ENCODE peak calls at places on chromosomes 13 and 19, in four cellular contexts. One of them, this sample, is unnamed.

GRCh38 chr13:97474581-97474980 is 40.6 kb downstream of the RAP2A start:
- DNase-seq in breast epithelium: no peak
- DNase-seq in mesendoderm: no peak
- DNase-seq in psoas muscle: no peak
- DNase-seq in this sample: no peak

GRCh38 chr13:65555973-65556372 is 1674.2 kb downstream of the PCDH9 start:
- DNase-seq in breast epithelium: no peak
- DNase-seq in mesendoderm: no peak
- DNase-seq in psoas muscle: no peak
- DNase-seq in this sample: no peak

GRCh38 chr13:102138635-102139225 is 263.1 kb downstream of the FGF14 start:
- DNase-seq in breast epithelium: no peak
- DNase-seq in mesendoderm: no peak
- DNase-seq in psoas muscle: no peak
- DNase-seq in this sample: no peak

GRCh38 chr13:43572601-43573360 is 214.0 kb downstream of the ENOX1 start:
- DNase-seq in breast epithelium: no peak
- DNase-seq in mesendoderm: peak
- DNase-seq in psoas muscle: no peak
- DNase-seq in this sample: no peak

GRCh38 chr13:40087021-40088002 is 431.9 kb downstream of the COG6 start:
- DNase-seq in breast epithelium: peak
- DNase-seq in mesendoderm: no peak
- DNase-seq in psoas muscle: no peak
- DNase-seq in this sample: peak

GRCh38 chr19:4847190-4847973 is 15.9 kb upstream of the TICAM1 start:
- DNase-seq in breast epithelium: no peak
- DNase-seq in mesendoderm: no peak
- DNase-seq in psoas muscle: no peak
- DNase-seq in this sample: no peak

GRCh38 chr19:39112338-39112890 is 13.2 kb upstream of the PAK4 start:
- DNase-seq in breast epithelium: peak
- DNase-seq in mesendoderm: no peak
- DNase-seq in psoas muscle: peak
- DNase-seq in this sample: no peak

GRCh38 chr13:98584668-98585397 is 7.9 kb upstream of the STK24 start:
- DNase-seq in breast epithelium: no peak
- DNase-seq in mesendoderm: no peak
- DNase-seq in psoas muscle: no peak
- DNase-seq in this sample: no peak

GRCh38 chr13:107079423-107080099 is 511.6 kb upstream of the ARGLU1 start:
- DNase-seq in breast epithelium: no peak
- DNase-seq in mesendoderm: no peak
- DNase-seq in psoas muscle: no peak
- DNase-seq in this sample: no peak

GRCh38 chr13:27977476-27978300 is 8.6 kb upstream of the CDX2 start:
- DNase-seq in breast epithelium: no peak
- DNase-seq in mesendoderm: peak
- DNase-seq in psoas muscle: no peak
- DNase-seq in this sample: peak

GRCh38 chr19:37979547-37980082 is 72.6 kb downstream of the SIPA1L3 start:
- DNase-seq in breast epithelium: peak
- DNase-seq in mesendoderm: no peak
- DNase-seq in psoas muscle: no peak
- DNase-seq in this sample: no peak

DNA sequence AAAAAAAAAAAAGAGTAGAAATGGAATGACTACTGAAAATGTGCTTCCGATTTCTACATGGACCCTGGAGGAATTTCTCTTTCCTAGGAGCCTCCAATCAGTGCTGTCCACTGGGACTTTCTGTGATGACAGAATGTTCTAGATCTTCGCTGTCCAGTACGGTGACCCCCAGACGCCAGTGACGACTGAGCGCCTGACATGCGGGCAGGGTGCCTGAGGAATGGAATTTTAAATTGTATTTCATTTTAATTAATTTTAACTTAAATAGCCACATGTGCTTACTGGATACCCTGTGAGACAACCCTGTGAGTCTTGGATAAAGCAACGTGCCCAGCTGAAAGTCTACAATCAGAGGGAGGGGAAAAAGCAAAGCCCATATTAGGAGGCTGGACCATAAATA is 4.1 kb upstream of the TLE6 start:
- DNase-seq in breast epithelium: no peak
- DNase-seq in mesendoderm: no peak
- DNase-seq in psoas muscle: no peak
- DNase-seq in this sample: no peak
- H3K27ac ChIP-seq in breast epithelium: peak
- H3K27ac ChIP-seq in mesendoderm: no peak
- H3K27ac ChIP-seq in psoas muscle: peak
- H3K27ac ChIP-seq in this sample: no peak

DNA sequence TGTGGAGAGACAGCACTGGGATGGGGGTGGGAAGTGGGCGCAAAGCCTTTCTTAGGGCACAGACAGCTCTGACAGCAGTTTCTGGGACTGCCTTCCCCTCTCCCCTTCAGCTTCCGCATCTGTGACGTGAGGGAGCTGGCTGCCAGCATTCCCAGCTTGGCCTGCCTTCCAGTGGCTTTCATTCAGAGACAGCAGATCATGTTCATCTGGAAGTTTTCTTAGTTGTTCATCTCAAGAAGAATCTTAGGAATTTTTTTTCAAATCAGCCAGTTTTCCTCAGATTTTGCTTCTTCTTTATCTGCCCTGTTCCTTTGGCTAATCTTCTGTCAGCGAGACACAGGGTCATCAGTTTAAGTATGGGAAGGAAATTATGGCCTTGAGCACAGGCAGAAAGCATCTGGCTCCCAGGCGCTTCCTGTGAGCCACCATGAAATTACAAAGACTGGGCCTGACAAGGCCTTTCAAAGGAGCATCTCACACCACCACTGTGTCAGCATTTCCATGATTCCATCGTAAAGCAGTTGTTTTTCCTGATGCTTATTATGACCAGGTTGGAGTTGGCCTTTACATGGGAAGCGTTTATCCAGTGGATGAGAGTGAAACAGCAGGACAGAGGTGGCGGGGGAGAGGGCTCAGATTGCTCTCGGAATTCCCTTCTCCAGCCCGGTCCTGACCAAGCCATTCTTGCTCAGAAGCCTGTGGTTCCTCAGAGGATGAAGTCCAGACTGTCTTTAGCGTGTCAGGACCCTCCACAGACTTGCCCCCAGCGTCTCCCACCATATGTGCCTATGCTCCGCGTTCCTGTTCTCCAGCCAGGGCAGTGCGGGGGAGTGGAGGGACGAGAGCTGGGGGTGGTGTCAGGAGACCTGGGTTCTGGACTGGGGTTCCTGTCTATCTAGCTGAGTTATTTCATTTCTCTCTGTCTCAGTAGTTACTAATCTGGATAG is 43.6 kb downstream of the ARHGAP35 start:
- DNase-seq in breast epithelium: no peak
- DNase-seq in mesendoderm: peak
- DNase-seq in psoas muscle: peak
- DNase-seq in this sample: peak
- H3K27ac ChIP-seq in breast epithelium: peak
- H3K27ac ChIP-seq in mesendoderm: no peak
- H3K27ac ChIP-seq in psoas muscle: peak
- H3K27ac ChIP-seq in this sample: peak

DNA sequence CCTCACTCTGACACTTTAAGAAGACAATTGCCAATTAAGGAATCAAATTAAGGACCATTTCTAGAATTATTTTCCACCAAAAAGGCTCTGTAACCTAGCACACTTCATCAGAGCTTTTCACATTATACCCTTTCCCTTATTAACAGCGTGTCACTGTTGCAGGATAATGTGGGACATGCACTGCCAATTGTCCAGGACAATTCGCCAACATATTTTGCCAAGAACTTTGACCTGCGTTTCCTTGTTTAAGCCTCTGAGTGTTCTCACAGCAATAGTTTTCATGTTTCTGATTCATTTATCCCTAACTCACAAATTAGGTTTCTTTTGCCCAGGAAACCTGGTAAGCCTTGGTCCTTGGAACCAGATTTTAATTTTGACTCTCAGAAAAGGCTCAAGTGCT is 13.3 kb downstream of the COL4A1 start:
- DNase-seq in breast epithelium: no peak
- DNase-seq in mesendoderm: no peak
- DNase-seq in psoas muscle: no peak
- DNase-seq in this sample: no peak
- H3K27ac ChIP-seq in breast epithelium: no peak
- H3K27ac ChIP-seq in mesendoderm: no peak
- H3K27ac ChIP-seq in psoas muscle: no peak
- H3K27ac ChIP-seq in this sample: no peak

DNA sequence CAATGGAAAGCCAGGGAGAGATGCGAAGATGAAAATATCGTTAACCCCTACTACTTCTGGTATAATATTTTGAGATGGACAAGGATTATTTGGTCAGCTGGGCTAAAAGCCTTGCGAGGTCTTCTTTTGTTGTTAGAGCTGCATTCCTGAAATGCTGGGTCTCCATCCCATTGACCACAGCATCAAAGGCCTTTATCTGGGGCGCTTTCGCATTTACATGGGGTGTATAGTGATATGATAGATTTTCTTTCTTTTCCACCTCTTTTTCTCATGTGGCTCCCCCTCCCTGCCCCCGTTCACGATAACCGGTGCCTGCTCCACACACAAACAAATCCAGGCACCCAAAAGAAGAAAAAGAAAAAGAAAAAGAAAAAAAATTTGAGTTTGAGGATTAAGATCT is 77.5 kb downstream of the ZNF536 start:
- DNase-seq in breast epithelium: no peak
- DNase-seq in mesendoderm: peak
- DNase-seq in psoas muscle: no peak
- DNase-seq in this sample: no peak
- H3K27ac ChIP-seq in breast epithelium: no peak
- H3K27ac ChIP-seq in mesendoderm: no peak
- H3K27ac ChIP-seq in psoas muscle: peak
- H3K27ac ChIP-seq in this sample: peak

GRCh38 chr19:8180018-8180417 is 29.2 kb upstream of the CERS4 start:
- DNase-seq in breast epithelium: no peak
- DNase-seq in mesendoderm: no peak
- DNase-seq in psoas muscle: no peak
- DNase-seq in this sample: no peak
- H3K27ac ChIP-seq in breast epithelium: no peak
- H3K27ac ChIP-seq in mesendoderm: no peak
- H3K27ac ChIP-seq in psoas muscle: no peak
- H3K27ac ChIP-seq in this sample: no peak

DNA sequence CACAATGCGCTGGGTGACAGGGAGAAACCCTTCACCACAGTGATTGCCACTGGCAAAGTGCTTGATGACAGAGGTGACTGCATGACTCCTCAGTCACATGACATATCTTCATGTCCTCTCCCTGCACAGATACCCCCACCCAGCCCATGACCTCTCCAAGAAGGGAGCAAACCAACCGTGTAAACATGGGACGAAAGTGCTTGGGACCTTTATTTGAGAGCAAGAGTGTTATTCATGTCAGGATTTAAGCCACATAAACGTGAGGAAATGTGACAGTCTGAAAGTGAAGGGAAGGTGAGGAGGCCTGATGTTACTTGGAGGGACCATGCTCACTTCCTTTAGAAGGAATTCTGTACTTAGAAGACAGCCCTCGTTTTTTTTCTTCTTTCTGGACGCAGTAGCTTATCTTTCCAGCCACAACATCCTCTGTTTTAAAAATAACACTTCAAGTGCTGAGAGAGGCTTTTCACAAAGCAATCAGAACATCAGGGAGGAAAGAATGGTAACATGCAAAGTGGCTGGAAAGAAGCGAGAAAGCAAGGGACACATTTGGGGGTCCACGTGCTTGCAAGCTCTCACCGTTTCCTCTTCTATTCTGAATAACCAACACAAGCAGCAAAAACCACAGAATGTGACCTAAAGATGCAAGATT is 35.6 kb downstream of the EPS15L1 start:
- DNase-seq in breast epithelium: no peak
- DNase-seq in mesendoderm: no peak
- DNase-seq in psoas muscle: no peak
- DNase-seq in this sample: no peak
- H3K27ac ChIP-seq in breast epithelium: peak
- H3K27ac ChIP-seq in mesendoderm: no peak
- H3K27ac ChIP-seq in psoas muscle: peak
- H3K27ac ChIP-seq in this sample: no peak

DNA sequence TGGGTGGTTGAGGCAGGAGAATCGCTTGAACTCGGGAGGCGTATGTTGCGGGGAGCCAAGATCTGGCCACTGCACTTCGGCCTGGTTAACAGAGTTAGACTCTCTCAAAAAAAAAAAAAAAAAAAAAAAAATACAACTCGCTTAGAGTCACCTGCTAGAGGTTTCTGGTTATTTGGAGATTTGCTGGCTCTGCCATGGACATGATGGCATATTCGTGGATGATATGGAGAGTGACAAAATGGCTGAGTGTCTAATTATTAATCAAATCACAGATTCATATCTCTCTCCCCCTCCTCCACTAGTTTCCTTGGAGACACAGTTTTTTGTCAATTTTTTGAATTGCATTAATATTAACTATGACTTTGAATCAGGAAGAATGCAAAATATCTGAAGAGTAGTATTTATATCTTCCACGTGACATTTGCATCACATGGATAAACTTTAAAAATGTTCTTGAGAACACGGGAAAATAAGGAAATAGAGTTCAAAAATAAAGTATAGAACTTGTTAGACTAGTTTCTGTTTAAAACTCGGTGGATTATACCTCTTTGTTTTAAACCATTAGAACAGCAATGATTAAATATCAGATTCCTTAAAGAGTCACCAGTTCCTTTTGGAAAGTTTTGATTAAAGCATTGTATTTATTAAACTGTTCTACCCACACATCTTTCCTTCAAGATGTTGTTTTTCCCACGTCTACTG is 47.9 kb downstream of the KLF5 start:
- DNase-seq in breast epithelium: no peak
- DNase-seq in mesendoderm: no peak
- DNase-seq in psoas muscle: no peak
- DNase-seq in this sample: no peak
- H3K27ac ChIP-seq in breast epithelium: no peak
- H3K27ac ChIP-seq in mesendoderm: no peak
- H3K27ac ChIP-seq in psoas muscle: no peak
- H3K27ac ChIP-seq in this sample: no peak

GRCh38 chr19:18029617-18030338 is 21.8 kb downstream of the ARRDC2 start:
- DNase-seq in breast epithelium: peak
- DNase-seq in mesendoderm: no peak
- DNase-seq in psoas muscle: peak
- DNase-seq in this sample: no peak
- H3K27ac ChIP-seq in breast epithelium: peak
- H3K27ac ChIP-seq in mesendoderm: no peak
- H3K27ac ChIP-seq in psoas muscle: peak
- H3K27ac ChIP-seq in this sample: no peak

DNA sequence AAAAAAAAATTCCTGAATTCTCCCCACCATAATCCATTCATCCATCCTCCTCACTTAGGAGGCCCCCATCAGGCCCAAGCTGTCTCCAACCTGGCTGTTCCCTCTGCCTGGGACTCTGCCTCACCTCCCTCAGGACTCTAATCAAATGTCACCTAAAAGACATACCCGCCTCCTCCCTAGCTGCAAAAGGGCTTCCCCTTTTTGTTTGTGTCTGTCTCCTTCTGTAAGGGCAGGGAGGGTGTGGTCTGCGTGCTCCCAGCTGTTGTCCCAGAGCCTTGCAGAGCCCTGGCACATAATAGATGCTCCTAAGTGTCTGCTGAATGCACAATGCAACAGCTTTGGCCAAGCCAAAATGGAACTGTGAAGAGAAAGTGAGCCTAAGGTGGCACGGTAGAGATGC is 4.4 kb downstream of the TRIR start:
- DNase-seq in breast epithelium: no peak
- DNase-seq in mesendoderm: no peak
- DNase-seq in psoas muscle: no peak
- DNase-seq in this sample: peak
- H3K27ac ChIP-seq in breast epithelium: no peak
- H3K27ac ChIP-seq in mesendoderm: no peak
- H3K27ac ChIP-seq in psoas muscle: no peak
- H3K27ac ChIP-seq in this sample: no peak

This sample was measured in endodermal cell.